ENCODE peak calls at places on chromosome 21, in five cellular contexts. A is dorsolateral prefrontal cortex, N is fibroblast of lung, Z is left lung, D is AG10803. M is an unnamed sample.

GRCh38 chr21:38219049-38219628 is 37.7 kb upstream of the KCNJ15 start:
- DNase-seq in D (peak), N (peak), Z (peak), A (no peak), M (peak)

GRCh38 chr21:20728691-20729090 is 269.5 kb upstream of the NCAM2 start:
- DNase-seq in Z (no peak), N (no peak), D (no peak), A (no peak), M (no peak)

GRCh38 chr21:32741336-32741735 is 13.5 kb upstream of the SYNJ1 start:
- DNase-seq in D (no peak), N (no peak), A (no peak), Z (no peak), M (no peak)

GRCh38 chr21:43372663-43373386 is 54.1 kb downstream of the SIK1 start:
- DNase-seq in D (no peak), N (peak), Z (peak), A (no peak), M (no peak)

GRCh38 chr21:44418108-44418875 is 37.0 kb upstream of the LRRC3 start:
- DNase-seq in A (peak), Z (peak), D (no peak), N (no peak), M (no peak)

GRCh38 chr21:35375115-35375514 is 326.0 kb upstream of the RUNX1 start:
- DNase-seq in A (no peak), N (peak), Z (no peak), D (peak), M (peak)

GRCh38 chr21:17537299-17537698 is 24.5 kb downstream of the CXADR start:
- DNase-seq in Z (no peak), A (no peak), N (no peak), D (no peak), M (no peak)

GRCh38 chr21:16794944-16795343 is 717.9 kb upstream of the CXADR start:
- DNase-seq in Z (no peak), A (no peak), D (peak), N (peak), M (peak)

GRCh38 chr21:27026501-27026900 is 59.6 kb upstream of the ADAMTS5 start:
- DNase-seq in N (peak), D (peak), Z (no peak), A (no peak), M (no peak)

GRCh38 chr21:17454315-17455027 is 58.4 kb upstream of the CXADR start:
- DNase-seq in A (no peak), N (peak), Z (no peak), D (peak), M (peak)

GRCh38 chr21:20997633-20998455 is at the start of gene NCAM2:
- DNase-seq in D (peak), Z (peak), N (peak), A (peak), M (peak)

GRCh38 chr21:41767606-41768370 is 936 bp upstream of the RIPK4 start:
- DNase-seq in D (no peak), N (peak), Z (no peak), A (no peak), M (no peak)

GRCh38 chr21:31756787-31757186 is 24.9 kb upstream of the SCAF4 start:
- DNase-seq in D (no peak), Z (no peak), N (no peak), A (no peak), M (no peak)

GRCh38 chr21:46660505-46660904 is 25.0 kb downstream of the PRMT2 start:
- DNase-seq in A (no peak), Z (no peak), N (no peak), D (no peak), M (no peak)

GRCh38 chr21:45029298-45029967 is 44.9 kb upstream of the ADARB1 start:
- DNase-seq in D (peak), N (no peak), Z (no peak), A (no peak), M (peak)

GRCh38 chr21:44434568-44434925 is 20.8 kb upstream of the LRRC3 start:
- DNase-seq in D (no peak), Z (no peak), A (no peak), N (no peak), M (no peak)

GRCh38 chr21:16116067-16116466 is 386.3 kb downstream of the USP25 start:
- DNase-seq in A (no peak), N (no peak), Z (no peak), D (no peak), M (no peak)

GRCh38 chr21:37415938-37416337 is 49.4 kb downstream of the DYRK1A start:
- DNase-seq in A (no peak), D (no peak), N (no peak), Z (no peak), M (no peak)

GRCh38 chr21:42289926-42290325 is 25.3 kb downstream of the TFF3 start:
- DNase-seq in A (no peak), N (no peak), Z (peak), D (no peak), M (no peak)

GRCh38 chr21:36783612-36784383 is 84.9 kb downstream of the SIM2 start:
- DNase-seq in A (no peak), Z (peak), D (no peak), N (peak), M (peak)

GRCh38 chr21:27677547-27677946 is 710.7 kb upstream of the ADAMTS5 start:
- DNase-seq in N (peak), A (no peak), D (peak), Z (no peak), M (no peak)

GRCh38 chr21:43321111-43321510 is 105.8 kb downstream of the SIK1 start:
- DNase-seq in N (no peak), A (no peak), Z (no peak), D (no peak), M (no peak)

GRCh38 chr21:42269382-42269781 is 45.8 kb downstream of the TFF3 start:
- DNase-seq in N (no peak), Z (no peak), D (no peak), A (no peak), M (no peak)

GRCh38 chr21:17911628-17912027 is 92.5 kb upstream of the C21orf91 start:
- DNase-seq in Z (no peak), N (peak), A (no peak), D (peak), M (peak)

GRCh38 chr21:21200103-21200938 is 202.1 kb downstream of the NCAM2 start:
- DNase-seq in A (no peak), N (peak), D (peak), Z (peak), M (peak)

GRCh38 chr21:44267655-44268142 is 6.0 kb upstream of the DNMT3L start:
- DNase-seq in D (no peak), A (no peak), N (no peak), Z (no peak), M (no peak)

GRCh38 chr21:35002879-35003722 is 46.0 kb downstream of the RUNX1 start:
- DNase-seq in N (peak), A (no peak), Z (peak), D (peak), M (peak)

GRCh38 chr21:44085491-44086321 is 21.5 kb upstream of the PWP2 start:
- DNase-seq in N (no peak), D (no peak), A (peak), Z (no peak), M (no peak)

GRCh38 chr21:26449161-26449560 is 123.9 kb downstream of the CYYR1 start:
- DNase-seq in N (peak), Z (no peak), D (peak), A (no peak), M (peak)

GRCh38 chr21:42991992-42992740 is 17.8 kb downstream of the PKNOX1 start:
- DNase-seq in N (peak), Z (peak), D (peak), A (no peak), M (peak)

GRCh38 chr21:33981341-33982101 is 65.9 kb upstream of the ATP5PO start:
- DNase-seq in D (no peak), N (no peak), A (no peak), Z (no peak), M (no peak)

GRCh38 chr21:25584833-25585232 is 22.4 kb downstream of the MRPL39 start:
- DNase-seq in D (no peak), Z (no peak), N (no peak), A (no peak), M (no peak)

GRCh38 chr21:35508389-35508888 is 459.3 kb upstream of the RUNX1 start:
- DNase-seq in A (no peak), D (peak), N (peak), Z (peak), M (peak)

GRCh38 chr21:37455504-37455911 is 88.9 kb downstream of the DYRK1A start:
- DNase-seq in D (no peak), A (no peak), Z (no peak), N (no peak), M (no peak)

GRCh38 chr21:36915014-36915700 is 51.3 kb downstream of the HLCS start:
- DNase-seq in A (no peak), Z (no peak), D (no peak), N (no peak), M (no peak)

GRCh38 chr21:41877901-41878830 is 978 bp downstream of the PRDM15 start:
- DNase-seq in Z (no peak), D (peak), N (peak), A (no peak), M (peak)

GRCh38 chr21:39630827-39631226 is 18.1 kb downstream of the B3GALT5 start:
- DNase-seq in A (no peak), D (peak), N (peak), Z (no peak), M (peak)
- TF ChIP-seq CTCF in A (no peak), D (no peak), N (no peak), Z (no peak), M (no peak)

DNA sequence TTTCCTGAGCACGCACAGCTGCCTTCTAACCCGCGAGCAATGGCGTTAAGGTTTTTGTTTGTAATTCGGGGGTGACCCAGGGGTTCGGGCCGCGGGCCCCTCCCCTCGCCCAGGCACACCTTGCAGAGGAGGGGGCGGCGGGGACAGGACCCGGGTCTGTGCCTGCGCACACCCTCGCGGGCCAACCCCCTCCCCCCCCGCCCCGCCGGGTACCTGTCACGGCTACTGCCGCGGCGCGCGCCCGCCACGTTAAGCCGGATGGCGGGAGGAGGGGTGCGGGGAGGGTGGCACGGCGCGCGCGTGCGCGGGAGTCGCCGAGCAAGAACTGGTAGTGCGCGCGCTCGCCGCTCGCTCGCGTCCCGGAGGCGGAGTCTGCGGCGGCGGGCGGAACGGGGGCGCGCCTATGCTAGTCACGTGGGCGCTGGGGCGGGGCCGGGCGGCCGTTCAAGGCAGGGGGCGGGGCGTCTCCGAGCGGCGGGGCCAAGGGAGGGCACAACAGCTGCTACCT is at the start of gene TPTE:
- DNase-seq in D (no peak), N (no peak), A (no peak), Z (no peak), M (no peak)
- H3K4me3 ChIP-seq in D (no peak), N (no peak), A (no peak), Z (no peak), M (no peak)

GRCh38 chr21:30193201-30193600 is 22.7 kb downstream of the CLDN8 start:
- DNase-seq in D (no peak), Z (no peak), A (no peak), N (no peak), M (no peak)

GRCh38 chr21:30190554-30190953 is 23.9 kb upstream of the CLDN17 start:
- DNase-seq in D (no peak), N (no peak), Z (no peak), A (no peak), M (no peak)

GRCh38 chr21:30199989-30200388 is 15.9 kb downstream of the CLDN8 start:
- DNase-seq in Z (no peak), D (no peak), A (no peak), N (no peak), M (no peak)

GRCh38 chr21:30189763-30190162 is 23.2 kb upstream of the CLDN17 start:
- DNase-seq in A (no peak), N (no peak), Z (no peak), D (no peak), M (no peak)

DNA sequence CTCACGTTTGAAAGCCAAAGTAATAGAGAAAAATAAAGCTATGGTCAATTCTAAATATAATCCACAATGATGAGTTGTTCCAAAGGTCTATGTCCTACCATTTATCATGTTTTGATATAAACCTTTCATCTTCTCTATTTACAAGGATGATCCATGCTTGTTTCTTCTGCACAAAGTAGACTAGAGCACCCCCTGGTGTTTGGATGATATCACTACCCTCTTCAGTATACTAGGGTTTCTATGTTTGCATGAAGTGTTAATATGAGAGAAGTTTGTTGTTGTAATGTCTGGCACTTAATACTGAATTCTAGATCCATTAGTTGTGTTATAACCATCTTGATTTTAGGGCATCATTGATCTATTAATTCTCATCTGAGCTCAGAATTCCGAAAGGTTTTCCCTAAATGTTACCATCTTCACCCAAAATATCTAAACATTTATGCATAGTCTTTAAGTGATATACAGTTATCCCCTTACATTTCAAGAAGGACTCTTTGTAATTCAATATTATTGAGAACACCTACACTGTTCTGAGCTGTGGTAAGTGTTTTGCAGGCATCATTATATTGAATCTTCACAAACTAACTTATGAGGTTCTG is 21.1 kb downstream of the CLDN8 start:
- DNase-seq in Z (no peak), A (no peak), N (no peak), D (peak), M (peak)
- TF ChIP-seq CTCF in Z (peak), A (peak), N (peak), D (peak), M (peak)

GRCh38 chr21:14670409-14670808 is 124.3 kb upstream of the SAMSN1 start:
- DNase-seq in Z (no peak), A (no peak), N (no peak), D (no peak), M (no peak)
- H3K4me3 ChIP-seq in Z (no peak), A (no peak), N (no peak), D (no peak), M (no peak)